ENCODE peak calls at places on chromosomes 4 and X, in four cellular contexts. One of them, this sample, is unnamed.

GRCh38 chrX:40107291-40108083 is 9.7 kb upstream of the BCOR start:
- DNase-seq in lung: no peak
- DNase-seq in colonic mucosa: peak
- DNase-seq in astrocyte of the cerebellum: no peak
- DNase-seq in this sample: no peak

GRCh38 chr4:95267081-95267480 is 281.7 kb downstream of the UNC5C start:
- DNase-seq in lung: no peak
- DNase-seq in colonic mucosa: no peak
- DNase-seq in astrocyte of the cerebellum: peak
- DNase-seq in this sample: no peak

GRCh38 chr4:151801547-151802516 is 41.0 kb upstream of the GATB start:
- DNase-seq in lung: peak
- DNase-seq in colonic mucosa: peak
- DNase-seq in astrocyte of the cerebellum: peak
- DNase-seq in this sample: no peak

GRCh38 chrX:31070057-31070468 is 1.8 kb downstream of the FTHL17 start:
- DNase-seq in lung: no peak
- DNase-seq in colonic mucosa: no peak
- DNase-seq in astrocyte of the cerebellum: no peak
- DNase-seq in this sample: no peak

GRCh38 chr4:53943345-53944085 is 120.9 kb downstream of the CHIC2 start:
- DNase-seq in lung: no peak
- DNase-seq in colonic mucosa: no peak
- DNase-seq in astrocyte of the cerebellum: peak
- DNase-seq in this sample: no peak

GRCh38 chrX:131752493-131753198 is 208.8 kb downstream of the OR13H1 start:
- DNase-seq in lung: peak
- DNase-seq in colonic mucosa: peak
- DNase-seq in astrocyte of the cerebellum: peak
- DNase-seq in this sample: no peak

GRCh38 chr4:157184300-157184699 is 36.2 kb upstream of the GRIA2 start:
- DNase-seq in lung: no peak
- DNase-seq in colonic mucosa: no peak
- DNase-seq in astrocyte of the cerebellum: no peak
- DNase-seq in this sample: no peak

GRCh38 chrX:106707771-106708454 is 18.6 kb upstream of the RNF128 start:
- DNase-seq in lung: no peak
- DNase-seq in colonic mucosa: no peak
- DNase-seq in astrocyte of the cerebellum: peak
- DNase-seq in this sample: peak

GRCh38 chrX:47956016-47956415 is 47.8 kb downstream of the ZNF182 start:
- DNase-seq in lung: no peak
- DNase-seq in colonic mucosa: no peak
- DNase-seq in astrocyte of the cerebellum: no peak
- DNase-seq in this sample: no peak

GRCh38 chr4:150206265-150206664 is 128.0 kb downstream of the DCLK2 start:
- DNase-seq in lung: no peak
- DNase-seq in colonic mucosa: no peak
- DNase-seq in astrocyte of the cerebellum: no peak
- DNase-seq in this sample: no peak
- H3K4me3 ChIP-seq in lung: no peak
- H3K4me3 ChIP-seq in colonic mucosa: no peak
- H3K4me3 ChIP-seq in astrocyte of the cerebellum: no peak
- H3K4me3 ChIP-seq in this sample: no peak

GRCh38 chr4:142913034-142913433 is 66.9 kb upstream of the INPP4B start:
- DNase-seq in lung: no peak
- DNase-seq in colonic mucosa: no peak
- DNase-seq in astrocyte of the cerebellum: no peak
- DNase-seq in this sample: no peak

GRCh38 chr4:142913461-142914030 is 67.4 kb upstream of the INPP4B start:
- DNase-seq in lung: no peak
- DNase-seq in colonic mucosa: no peak
- DNase-seq in astrocyte of the cerebellum: no peak
- DNase-seq in this sample: no peak

GRCh38 chr4:142922720-142923119 is 76.6 kb upstream of the INPP4B start:
- DNase-seq in lung: no peak
- DNase-seq in colonic mucosa: no peak
- DNase-seq in astrocyte of the cerebellum: no peak
- DNase-seq in this sample: no peak

GRCh38 chr4:142923619-142924018 is 77.5 kb upstream of the INPP4B start:
- DNase-seq in lung: no peak
- DNase-seq in colonic mucosa: no peak
- DNase-seq in astrocyte of the cerebellum: no peak
- DNase-seq in this sample: no peak

DNA sequence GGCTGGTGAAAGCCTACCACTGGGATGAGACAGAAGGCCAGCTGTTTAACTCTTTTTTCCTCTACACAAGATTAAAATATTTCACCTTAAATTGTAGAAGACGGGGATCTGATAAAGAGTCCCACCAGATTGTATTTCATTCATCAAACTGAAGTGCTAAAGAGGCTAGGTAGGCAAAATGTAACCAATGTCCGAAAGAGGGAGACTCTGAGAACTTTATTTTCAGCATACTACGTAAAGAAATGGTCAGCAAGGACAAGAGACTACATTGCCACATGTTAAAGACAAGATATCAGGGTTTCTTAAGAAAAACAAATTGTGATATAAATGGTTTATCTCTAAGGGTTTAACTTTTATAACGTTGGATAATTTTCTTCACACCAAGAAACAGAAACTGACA is 71.6 kb upstream of the INPP4B start:
- DNase-seq in lung: no peak
- DNase-seq in colonic mucosa: no peak
- DNase-seq in astrocyte of the cerebellum: no peak
- DNase-seq in this sample: no peak
- TF ChIP-seq CTCF in lung: no peak
- TF ChIP-seq CTCF in colonic mucosa: no peak
- TF ChIP-seq CTCF in astrocyte of the cerebellum: no peak
- TF ChIP-seq CTCF in this sample: no peak

GRCh38 chrX:46715521-46715920 is 43.4 kb downstream of the SLC9A7 start:
- DNase-seq in lung: no peak
- DNase-seq in colonic mucosa: no peak
- DNase-seq in astrocyte of the cerebellum: no peak
- DNase-seq in this sample: no peak
- H3K4me3 ChIP-seq in lung: no peak
- H3K4me3 ChIP-seq in colonic mucosa: no peak
- H3K4me3 ChIP-seq in astrocyte of the cerebellum: no peak
- H3K4me3 ChIP-seq in this sample: no peak

DNA sequence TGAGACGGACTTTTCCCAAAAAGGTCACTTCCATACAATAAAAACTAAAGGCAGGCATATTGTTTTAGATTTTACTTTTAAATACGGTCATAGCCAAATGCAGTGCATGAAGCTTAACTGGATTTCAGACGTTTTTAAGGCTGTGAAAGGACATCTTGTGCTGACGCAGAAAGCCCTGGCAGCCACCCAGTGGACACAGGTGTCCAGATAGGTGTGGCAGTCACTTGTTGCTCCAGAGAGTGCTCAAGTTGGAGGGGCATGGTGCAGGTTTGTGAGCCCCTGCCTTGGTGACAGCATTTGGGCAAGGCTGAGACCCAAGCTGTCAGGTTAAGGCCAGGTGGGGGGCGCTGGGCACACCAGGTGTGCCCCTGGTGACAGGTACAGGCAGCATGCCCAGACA is 135.8 kb upstream of the TBL1X start:
- DNase-seq in lung: no peak
- DNase-seq in colonic mucosa: no peak
- DNase-seq in astrocyte of the cerebellum: no peak
- DNase-seq in this sample: no peak
- TF ChIP-seq CTCF in lung: no peak
- TF ChIP-seq CTCF in colonic mucosa: no peak
- TF ChIP-seq CTCF in astrocyte of the cerebellum: no peak
- TF ChIP-seq CTCF in this sample: no peak

GRCh38 chr4:138216272-138216867 is 25.8 kb downstream of the SLC7A11 start:
- DNase-seq in lung: no peak
- DNase-seq in colonic mucosa: no peak
- DNase-seq in astrocyte of the cerebellum: no peak
- DNase-seq in this sample: no peak

GRCh38 chr4:138218976-138219375 is 23.2 kb downstream of the SLC7A11 start:
- DNase-seq in lung: no peak
- DNase-seq in colonic mucosa: no peak
- DNase-seq in astrocyte of the cerebellum: no peak
- DNase-seq in this sample: no peak

GRCh38 chr4:138223191-138223910 is 18.8 kb downstream of the SLC7A11 start:
- DNase-seq in lung: no peak
- DNase-seq in colonic mucosa: no peak
- DNase-seq in astrocyte of the cerebellum: no peak
- DNase-seq in this sample: no peak

GRCh38 chr4:138222041-138222440 is 20.1 kb downstream of the SLC7A11 start:
- DNase-seq in lung: no peak
- DNase-seq in colonic mucosa: no peak
- DNase-seq in astrocyte of the cerebellum: peak
- DNase-seq in this sample: peak

DNA sequence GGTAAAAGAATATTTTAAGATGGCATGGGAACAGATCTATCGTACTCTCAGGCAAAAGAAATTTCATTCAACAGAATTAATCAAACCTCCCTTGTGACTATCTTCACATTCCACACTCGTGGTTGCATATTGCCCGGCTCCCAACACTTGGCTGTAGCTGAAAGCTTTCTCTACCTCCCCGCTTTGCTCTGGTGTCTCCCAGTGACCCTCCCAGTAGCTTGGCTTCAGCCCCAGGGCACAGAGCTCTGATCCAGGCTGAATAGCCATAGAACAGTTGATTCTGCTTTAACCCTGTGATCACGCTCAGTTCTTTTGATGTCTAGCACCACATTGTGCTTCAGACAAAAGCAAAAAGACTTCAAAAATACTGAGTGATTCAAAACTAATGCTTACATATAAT is 24.6 kb downstream of the SLC7A11 start:
- DNase-seq in lung: no peak
- DNase-seq in colonic mucosa: no peak
- DNase-seq in astrocyte of the cerebellum: no peak
- DNase-seq in this sample: no peak
- H3K4me3 ChIP-seq in lung: no peak
- H3K4me3 ChIP-seq in colonic mucosa: no peak
- H3K4me3 ChIP-seq in astrocyte of the cerebellum: no peak
- H3K4me3 ChIP-seq in this sample: no peak

GRCh38 chr4:2954358-2955185 is 8.6 kb downstream of the NOP14 start:
- DNase-seq in lung: no peak
- DNase-seq in colonic mucosa: peak
- DNase-seq in astrocyte of the cerebellum: no peak
- DNase-seq in this sample: no peak
- TF ChIP-seq CTCF in lung: no peak
- TF ChIP-seq CTCF in colonic mucosa: peak
- TF ChIP-seq CTCF in astrocyte of the cerebellum: no peak
- TF ChIP-seq CTCF in this sample: no peak

DNA sequence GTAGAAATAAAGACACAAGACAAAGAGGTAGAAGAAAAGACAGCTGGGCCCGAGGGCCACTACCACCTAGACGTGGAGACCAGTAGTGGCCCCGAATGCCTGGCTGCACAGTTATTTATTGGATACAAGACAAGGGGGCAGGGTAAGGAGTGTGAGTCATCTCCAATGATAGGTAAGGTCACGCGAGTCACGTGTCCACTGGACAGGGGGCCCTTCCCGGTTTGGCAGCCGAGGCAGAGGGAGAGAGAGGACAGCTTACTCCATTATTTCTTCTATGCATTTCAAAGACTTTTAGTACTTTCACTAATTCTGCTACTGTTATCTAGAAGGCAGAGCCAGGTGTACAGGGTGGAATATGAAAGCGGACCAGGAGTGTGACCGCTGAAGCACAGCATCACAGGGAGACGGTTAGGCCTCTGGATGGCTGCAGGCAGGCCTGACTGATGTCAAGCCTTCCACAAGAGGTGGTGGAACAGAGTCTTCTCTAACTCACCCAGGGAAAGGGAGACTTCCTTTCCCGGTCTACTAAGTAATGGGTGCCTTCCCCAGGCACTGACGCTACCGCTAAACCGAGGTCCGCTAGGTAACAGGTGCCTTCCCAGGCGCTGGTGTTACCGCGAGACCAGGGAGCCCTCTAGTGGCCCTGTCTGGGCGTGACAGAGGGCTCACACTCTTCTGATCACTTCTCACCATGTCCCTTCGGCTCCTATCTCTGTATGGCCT is 44.9 kb downstream of the ZBTB49 start:
- DNase-seq in lung: peak
- DNase-seq in colonic mucosa: peak
- DNase-seq in astrocyte of the cerebellum: peak
- DNase-seq in this sample: no peak
- H3K4me3 ChIP-seq in lung: no peak
- H3K4me3 ChIP-seq in colonic mucosa: no peak
- H3K4me3 ChIP-seq in astrocyte of the cerebellum: no peak
- H3K4me3 ChIP-seq in this sample: no peak

GRCh38 chr4:75849459-75849858 is 52.8 kb downstream of the PPEF2 start:
- DNase-seq in lung: no peak
- DNase-seq in colonic mucosa: no peak
- DNase-seq in astrocyte of the cerebellum: no peak
- DNase-seq in this sample: no peak
- TF ChIP-seq CTCF in lung: no peak
- TF ChIP-seq CTCF in colonic mucosa: no peak
- TF ChIP-seq CTCF in astrocyte of the cerebellum: no peak
- TF ChIP-seq CTCF in this sample: no peak

DNA sequence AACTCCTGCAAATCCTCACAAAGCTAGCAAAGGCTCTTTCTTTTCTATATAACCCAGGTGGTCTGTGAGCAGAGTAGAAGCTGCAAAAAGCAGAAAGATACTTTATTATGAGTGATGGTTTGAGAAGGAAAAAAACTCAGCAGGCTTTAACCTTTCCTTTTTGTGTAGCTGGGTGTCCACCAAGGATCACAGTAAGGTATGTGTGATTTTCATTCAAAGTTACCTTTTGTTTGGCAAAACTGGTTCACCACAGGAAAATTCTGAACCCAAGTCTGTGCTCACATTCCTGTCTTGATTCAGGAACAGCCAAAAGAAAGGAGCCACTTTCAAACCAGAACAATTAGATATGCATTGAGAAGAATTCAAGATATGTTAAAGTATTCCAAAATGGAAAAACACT is 35.7 kb downstream of the FRAS1 start:
- DNase-seq in lung: no peak
- DNase-seq in colonic mucosa: no peak
- DNase-seq in astrocyte of the cerebellum: no peak
- DNase-seq in this sample: no peak
- H3K4me3 ChIP-seq in lung: no peak
- H3K4me3 ChIP-seq in colonic mucosa: no peak
- H3K4me3 ChIP-seq in astrocyte of the cerebellum: no peak
- H3K4me3 ChIP-seq in this sample: no peak